ENCODE peak calls at places on chromosomes 7 and 10, in eight cellular contexts. U is CD8-positive, alpha-beta T cell; S is astrocyte; Y is IMR-90; V is brain microvascular endothelial cell; E is GM23338; D is fibroblast of lung; G is breast epithelium. W is an unnamed sample.

GRCh38 chr7:100485514-100485913 is 1.8 kb downstream of the NYAP1 start:
- DNase-seq in U (no peak), S (no peak), Y (no peak), V (no peak), E (no peak), D (no peak), G (no peak), W (no peak)

GRCh38 chr10:57964371-57964770 is 303.3 kb downstream of the IPMK start:
- DNase-seq in U (no peak), S (peak; percentile 91), Y (peak; percentile 74), V (peak; percentile 40), E (no peak), D (peak; percentile 93), G (peak; percentile 21), W (peak; percentile 21)

GRCh38 chr7:2032030-2032875 is 200.5 kb downstream of the MAD1L1 start:
- DNase-seq in U (no peak), S (peak; percentile 25), Y (peak; percentile 59), V (no peak), E (no peak), D (peak; percentile 46), G (no peak), W (peak; percentile 47)

GRCh38 chr10:91249700-91250099 is 29.2 kb downstream of the PCGF5 start:
- DNase-seq in U (no peak), S (no peak), Y (no peak), V (no peak), E (no peak), D (no peak), G (no peak), W (no peak)

GRCh38 chr10:8102708-8103401 is 48.4 kb downstream of the GATA3 start:
- DNase-seq in U (no peak), S (no peak), Y (no peak), V (no peak), E (no peak), D (no peak), G (no peak), W (no peak)

GRCh38 chr7:115910541-115911164 is 119.9 kb downstream of the TFEC start:
- DNase-seq in U (no peak), S (peak; percentile 22), Y (peak; percentile 38), V (no peak), E (peak; percentile 70), D (peak; percentile 32), G (no peak), W (no peak)

GRCh38 chr7:91632948-91633519 is 247.5 kb downstream of the MTERF1 start:
- DNase-seq in U (no peak), S (no peak), Y (no peak), V (no peak), E (no peak), D (no peak), G (no peak), W (no peak)

GRCh38 chr7:51645707-51646298 is 329.2 kb upstream of the COBL start:
- DNase-seq in U (no peak), S (no peak), Y (no peak), V (no peak), E (no peak), D (no peak), G (no peak), W (no peak)

GRCh38 chr10:130747359-130747758 is 564.2 kb downstream of the TCERG1L start:
- DNase-seq in U (no peak), S (no peak), Y (no peak), V (no peak), E (no peak), D (no peak), G (no peak), W (no peak)

GRCh38 chr10:102503264-102504178 is at the start of gene SUFU:
- DNase-seq in U (peak; percentile 96), S (peak; percentile 93), Y (peak; percentile 99), V (peak; percentile 98), E (peak; percentile 100), D (peak; percentile 97), G (peak; percentile 98), W (peak; percentile 99)
- H3K4me3 ChIP-seq in U (peak within 1 kb of the TSS; percentile 85), S (peak within 1 kb of the TSS; percentile 97), Y (peak within 1 kb of the TSS; percentile 96), V (peak within 1 kb of the TSS; percentile 100), E (peak within 1 kb of the TSS; percentile 72), D (peak within 1 kb of the TSS; percentile 98), G (peak within 1 kb of the TSS; percentile 98), W (peak within 1 kb of the TSS; percentile 95)

GRCh38 chr10:101588879-101589278 is 758 bp downstream of the DPCD start:
- DNase-seq in U (no peak), S (peak; percentile 50), Y (peak; percentile 65), V (peak; percentile 70), E (no peak), D (peak; percentile 63), G (no peak), W (no peak)
- H3K27ac ChIP-seq in U (no peak overlapping the region), S (peak overlapping the region; percentile 59), Y (no peak overlapping the region), V (no peak overlapping the region), E (no peak overlapping the region), D (peak overlapping the region; percentile 18), G (no peak overlapping the region), W (no peak overlapping the region)

GRCh38 chr10:93067443-93068365 is 6.0 kb upstream of the CYP26A1 start:
- DNase-seq in U (no peak), S (no peak), Y (no peak), V (no peak), E (no peak), D (no peak), G (no peak), W (no peak)
- H3K27me3 ChIP-seq in U (peaks cover 5% of the 10 kb centered on the region), S (peaks cover 87% of the 10 kb centered on the region), Y (peaks cover 98% of the 10 kb centered on the region), V (peaks cover 95% of the 10 kb centered on the region), E (peaks cover 100% of the 10 kb centered on the region), D (peaks cover 77% of the 10 kb centered on the region), G (no peaks in the 10 kb centered on the region), W (peaks cover 83% of the 10 kb centered on the region)

GRCh38 chr10:26455567-26456315 is 17.6 kb downstream of the APBB1IP start:
- DNase-seq in U (no peak), S (peak; percentile 13), Y (no peak), V (no peak), E (no peak), D (peak; percentile 16), G (no peak), W (no peak)
- H3K4me3 ChIP-seq in U (no peak overlapping the region), S (no peak overlapping the region), Y (no peak overlapping the region), V (no peak overlapping the region), E (no peak overlapping the region), D (no peak overlapping the region), G (no peak overlapping the region), W (no peak overlapping the region)

GRCh38 chr7:158272509-158273137 is 315.0 kb downstream of the PTPRN2 start:
- DNase-seq in U (no peak), S (no peak), Y (no peak), V (no peak), E (no peak), D (no peak), G (no peak), W (no peak)

GRCh38 chr7:158275711-158276413 is 311.8 kb downstream of the PTPRN2 start:
- DNase-seq in U (no peak), S (no peak), Y (no peak), V (no peak), E (no peak), D (no peak), G (no peak), W (no peak)

GRCh38 chr7:158273138-158273651 is 314.4 kb downstream of the PTPRN2 start:
- DNase-seq in U (no peak), S (no peak), Y (no peak), V (no peak), E (no peak), D (no peak), G (no peak), W (peak; percentile 25)

GRCh38 chr7:158274996-158275395 is 312.6 kb downstream of the PTPRN2 start:
- DNase-seq in U (no peak), S (no peak), Y (no peak), V (no peak), E (no peak), D (no peak), G (no peak), W (no peak)

GRCh38 chr7:158274404-158274811 is 313.2 kb downstream of the PTPRN2 start:
- DNase-seq in U (no peak), S (no peak), Y (no peak), V (no peak), E (no peak), D (no peak), G (no peak), W (peak; percentile 34)
- H3K27ac ChIP-seq in U (no peak overlapping the region), S (no peak overlapping the region), Y (no peak overlapping the region), V (no peak overlapping the region), E (no peak overlapping the region), D (no peak overlapping the region), G (no peak overlapping the region), W (no peak overlapping the region)

DNA sequence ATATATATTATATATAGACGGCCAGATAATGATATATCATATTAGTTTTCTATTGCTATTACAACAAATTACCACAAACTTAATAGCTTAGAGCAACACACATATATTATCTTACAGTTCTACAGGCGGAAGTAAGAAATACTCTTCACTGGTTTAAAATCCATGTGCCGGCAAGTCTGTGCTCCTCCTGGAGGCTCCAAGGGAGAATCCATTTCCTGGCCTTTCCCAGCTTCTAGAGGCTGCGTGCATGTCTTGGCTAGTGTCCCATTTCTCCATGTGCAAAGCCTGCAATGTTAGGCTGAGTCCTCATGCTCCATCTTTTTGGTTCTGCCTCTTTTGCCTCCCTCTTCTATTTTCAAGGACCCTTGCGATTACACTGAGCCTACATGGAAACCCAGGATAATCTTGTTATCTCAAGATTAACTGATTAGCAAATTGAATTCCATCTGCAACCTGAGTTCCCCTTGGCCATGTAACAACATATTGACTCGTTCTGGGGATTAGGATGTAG is 23.9 kb upstream of the PNLIPRP3 start:
- DNase-seq in U (no peak), S (no peak), Y (no peak), V (no peak), E (peak; percentile 7), D (no peak), G (no peak), W (no peak)
- H3K27me3 ChIP-seq in U (no peaks in the 10 kb centered on the region), S (no peaks in the 10 kb centered on the region), Y (no peaks in the 10 kb centered on the region), V (no peaks in the 10 kb centered on the region), E (no peaks in the 10 kb centered on the region), D (no peaks in the 10 kb centered on the region), G (no peaks in the 10 kb centered on the region), W (no peaks in the 10 kb centered on the region)

GRCh38 chr7:78090616-78091015 is 292.0 kb downstream of the PHTF2 start:
- DNase-seq in U (no peak), S (no peak), Y (peak; percentile 16), V (no peak), E (no peak), D (no peak), G (no peak), W (no peak)
- H3K4me3 ChIP-seq in U (no peak overlapping the region), S (no peak overlapping the region), Y (no peak overlapping the region), V (no peak overlapping the region), E (no peak overlapping the region), D (no peak overlapping the region), G (no peak overlapping the region), W (no peak overlapping the region)

GRCh38 chr10:19985745-19986144 is 169.5 kb downstream of the PLXDC2 start:
- DNase-seq in U (no peak), S (no peak), Y (no peak), V (no peak), E (no peak), D (no peak), G (no peak), W (no peak)
- H3K27ac ChIP-seq in U (no peak overlapping the region), S (no peak overlapping the region), Y (no peak overlapping the region), V (no peak overlapping the region), E (peak overlapping the region; percentile 80), D (no peak overlapping the region), G (no peak overlapping the region), W (no peak overlapping the region)

DNA sequence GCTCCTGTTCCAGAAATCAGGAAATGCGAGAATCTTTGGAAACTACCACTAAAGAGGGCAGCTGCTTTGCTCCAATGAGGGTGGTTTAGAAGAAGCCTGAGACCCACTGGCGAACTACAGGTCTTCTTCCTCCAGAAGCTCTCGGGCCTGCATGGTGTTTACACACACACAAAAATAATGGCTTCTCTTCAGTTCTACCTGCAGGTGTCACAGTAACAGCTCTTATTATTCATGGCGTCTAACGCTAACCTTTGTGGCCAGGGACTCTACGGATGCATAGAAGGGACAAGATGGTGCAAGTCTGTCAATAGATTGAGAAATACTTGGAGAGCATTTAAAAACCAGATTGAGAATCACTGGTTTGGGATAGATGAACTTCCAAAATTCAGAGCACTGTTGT is 22.4 kb downstream of the GPR141 start:
- DNase-seq in U (no peak), S (no peak), Y (no peak), V (no peak), E (peak; percentile 26), D (no peak), G (no peak), W (no peak)
- H3K27me3 ChIP-seq in U (no peaks in the 10 kb centered on the region), S (no peaks in the 10 kb centered on the region), Y (no peaks in the 10 kb centered on the region), V (no peaks in the 10 kb centered on the region), E (no peaks in the 10 kb centered on the region), D (no peaks in the 10 kb centered on the region), G (no peaks in the 10 kb centered on the region), W (no peaks in the 10 kb centered on the region)

W was measured in dorsolateral prefrontal cortex.